ENCODE peak calls at places on chromosomes 3 and 15, in eight cellular contexts. Z is bronchial epithelial cell, R is GM12865, L is body of pancreas, C is fibroblast of mammary gland, F is tibial nerve, T is H9, X is neural crest cell. W is an unnamed sample.

GRCh38 chr15:93488157-93488803 is 399.3 kb upstream of the RGMA start:
- DNase-seq in R (no peak), C (no peak), F (no peak), Z (no peak), L (no peak), X (no peak), T (no peak), W (no peak)

GRCh38 chr3:172323894-172324590 is 124.2 kb downstream of the GHSR start:
- DNase-seq in Z (peak), C (peak), R (no peak), F (no peak), L (peak), T (no peak), X (no peak), W (peak)

GRCh38 chr3:15797600-15798303 is at the start of gene ANKRD28:
- DNase-seq in X (peak), F (no peak), L (no peak), R (peak), Z (peak), C (peak), T (no peak), W (no peak)

GRCh38 chr15:53962646-53963561 is 15.3 kb upstream of the UNC13C start:
- DNase-seq in R (peak), T (peak), L (peak), X (peak), C (peak), Z (peak), F (no peak), W (no peak)

GRCh38 chr3:141393151-141394076 is 25.1 kb downstream of the ZBTB38 start:
- DNase-seq in L (no peak), X (peak), C (no peak), Z (no peak), R (no peak), F (no peak), T (peak), W (no peak)

GRCh38 chr15:78003539-78004008 is 73.9 kb downstream of the TBC1D2B start:
- DNase-seq in F (no peak), T (peak), L (peak), X (no peak), C (no peak), R (no peak), Z (no peak), W (no peak)

GRCh38 chr3:49554639-49555265 is 475 bp downstream of the BSN start:
- DNase-seq in F (no peak), L (no peak), Z (no peak), T (peak), C (no peak), X (peak), R (no peak), W (peak)

GRCh38 chr3:141846050-141846433 is 30.4 kb upstream of the ATP1B3 start:
- DNase-seq in L (no peak), X (no peak), R (no peak), T (no peak), F (no peak), Z (no peak), C (no peak), W (no peak)

GRCh38 chr3:94291686-94292085 is 228.8 kb downstream of the NSUN3 start:
- DNase-seq in C (no peak), T (no peak), L (no peak), R (no peak), Z (no peak), F (no peak), X (no peak), W (no peak)

GRCh38 chr3:106824856-106825255 is 552.4 kb upstream of the CCDC54 start:
- DNase-seq in R (peak), T (peak), L (peak), C (peak), F (no peak), X (no peak), Z (peak), W (no peak)

GRCh38 chr3:77038468-77038927 is 1.4 kb upstream of the ROBO2 start:
- DNase-seq in R (peak), L (peak), C (peak), Z (peak), F (peak), X (peak), T (peak), W (peak)

GRCh38 chr3:111737712-111738097 is 121.4 kb upstream of the PHLDB2 start:
- DNase-seq in F (peak), Z (peak), L (peak), C (peak), T (no peak), R (peak), X (no peak), W (no peak)

GRCh38 chr15:95799286-95800187 is 531.0 kb upstream of the NR2F2 start:
- DNase-seq in R (no peak), F (no peak), C (peak), L (no peak), Z (peak), T (no peak), X (no peak), W (no peak)

GRCh38 chr15:90231028-90232017 is 2.4 kb downstream of the CIB1 start:
- DNase-seq in X (no peak), L (peak), C (no peak), Z (peak), R (peak), T (no peak), F (no peak), W (peak)

GRCh38 chr15:45802140-45802539 is 167.3 kb downstream of the SQOR start:
- DNase-seq in X (no peak), T (no peak), F (no peak), L (no peak), C (no peak), Z (no peak), R (no peak), W (no peak)

GRCh38 chr3:11146771-11147363 is 7.4 kb upstream of the HRH1 start:
- DNase-seq in C (no peak), F (no peak), R (no peak), L (no peak), X (no peak), T (no peak), Z (peak), W (no peak)

GRCh38 chr3:188208751-188209433 is 54.9 kb downstream of the LPP start:
- DNase-seq in Z (peak), X (no peak), L (no peak), F (no peak), T (no peak), C (peak), R (no peak), W (no peak)

GRCh38 chr3:195064300-195064931 is 206.5 kb downstream of the XXYLT1 start:
- DNase-seq in Z (no peak), F (no peak), T (no peak), L (no peak), X (no peak), C (no peak), R (no peak), W (no peak)

GRCh38 chr15:58357529-58358476 is 74.0 kb upstream of the LIPC start:
- DNase-seq in Z (peak), F (no peak), R (peak), C (peak), X (no peak), T (peak), L (no peak), W (no peak)

GRCh38 chr15:36232491-36232890 is 346.9 kb upstream of the CDIN1 start:
- DNase-seq in L (no peak), C (no peak), R (no peak), F (no peak), T (no peak), X (no peak), Z (no peak), W (no peak)

GRCh38 chr3:186054481-186055399 is 54.1 kb downstream of the ETV5 start:
- DNase-seq in T (no peak), F (no peak), Z (no peak), R (peak), C (no peak), X (no peak), L (no peak), W (no peak)

GRCh38 chr3:40615110-40615915 is 90.6 kb downstream of the ZNF621 start:
- DNase-seq in X (peak), L (no peak), T (peak), Z (no peak), C (no peak), R (no peak), F (no peak), W (no peak)

GRCh38 chr3:126512026-126512425 is 5.5 kb downstream of the UROC1 start:
- DNase-seq in R (no peak), Z (no peak), L (no peak), C (no peak), T (no peak), X (no peak), F (no peak), W (no peak)

GRCh38 chr3:60086811-60087210 is 1037.0 kb upstream of the CFAP20DC start:
- DNase-seq in T (no peak), F (no peak), C (peak), Z (peak), L (no peak), X (no peak), R (peak), W (peak)

GRCh38 chr3:79258479-79258878 is 509.3 kb downstream of the ROBO1 start:
- DNase-seq in X (no peak), L (no peak), C (peak), Z (no peak), T (no peak), R (no peak), F (no peak), W (no peak)

GRCh38 chr3:179731544-179731943 is 78.7 kb downstream of the USP13 start:
- DNase-seq in F (no peak), Z (no peak), L (no peak), C (no peak), R (no peak), T (no peak), X (no peak), W (no peak)

DNA sequence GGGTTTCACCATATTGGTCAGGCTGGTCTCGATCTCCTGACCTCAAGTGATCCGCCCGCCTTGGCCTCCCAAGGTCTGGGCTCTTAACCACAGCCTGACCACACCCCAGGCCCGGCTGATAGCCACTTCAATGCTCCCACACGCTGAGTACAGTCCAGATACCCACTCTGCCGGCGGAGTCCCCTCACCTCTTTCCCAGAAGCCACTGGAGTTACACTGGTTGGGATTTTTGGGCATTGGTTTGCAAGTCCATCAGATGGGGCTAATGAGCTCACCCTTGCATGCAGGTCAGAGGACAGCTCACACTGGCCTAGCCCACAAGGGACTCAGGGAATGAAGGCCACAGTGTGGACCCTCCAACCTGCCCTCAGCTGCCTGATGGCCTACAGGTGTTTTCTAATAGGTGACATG is 60.1 kb downstream of the IQSEC1 start:
- DNase-seq in X (no peak), L (no peak), R (peak), Z (no peak), F (no peak), C (no peak), T (no peak), W (no peak)
- TF ChIP-seq CTCF in X (no peak), L (no peak), R (no peak), Z (no peak), F (no peak), C (no peak), T (no peak), W (peak)

GRCh38 chr3:153111056-153111455 is 51.0 kb upstream of the RAP2B start:
- DNase-seq in Z (no peak), F (no peak), C (peak), L (no peak), X (no peak), T (no peak), R (no peak), W (no peak)

GRCh38 chr3:153115326-153115725 is 46.7 kb upstream of the RAP2B start:
- DNase-seq in T (no peak), R (no peak), C (no peak), F (no peak), X (no peak), Z (no peak), L (no peak), W (no peak)

DNA sequence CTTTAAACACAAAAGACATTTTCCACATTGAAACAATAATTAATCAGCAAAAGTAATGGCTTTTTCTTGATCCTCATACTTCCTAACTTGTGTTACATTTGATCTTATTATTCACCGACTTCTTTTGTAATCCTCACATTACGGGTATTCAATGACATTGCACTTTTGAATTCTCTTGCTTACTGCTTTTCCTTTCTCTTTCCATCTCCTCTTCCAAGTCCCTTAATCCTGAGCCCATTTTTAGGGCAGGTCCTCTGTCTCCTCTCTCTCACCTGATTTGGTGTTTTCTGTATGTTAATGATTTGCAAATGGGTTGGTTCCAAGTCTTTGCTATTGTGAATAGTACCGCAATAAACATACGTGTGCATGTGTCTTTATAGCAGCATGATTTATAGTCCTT is 48.5 kb upstream of the RAP2B start:
- DNase-seq in F (no peak), T (no peak), C (no peak), Z (no peak), X (no peak), R (no peak), L (no peak), W (no peak)
- TF ChIP-seq CTCF in F (no peak), T (no peak), C (no peak), Z (no peak), X (no peak), R (no peak), L (no peak), W (no peak)

GRCh38 chr15:86183765-86184491 is 104.3 kb downstream of the AGBL1 start:
- DNase-seq in C (peak), R (no peak), Z (peak), L (no peak), F (no peak), X (no peak), T (no peak), W (no peak)

GRCh38 chr15:86178845-86179244 is 99.2 kb downstream of the AGBL1 start:
- DNase-seq in Z (no peak), F (no peak), R (no peak), X (no peak), T (peak), C (no peak), L (no peak), W (no peak)
- TF ChIP-seq CTCF in Z (no peak), F (no peak), R (no peak), X (no peak), T (peak), C (no peak), L (no peak), W (no peak)

GRCh38 chr3:175127075-175127662 is 268.0 kb downstream of the NAALADL2 start:
- DNase-seq in L (no peak), Z (no peak), T (no peak), X (no peak), C (no peak), R (no peak), F (no peak), W (no peak)

GRCh38 chr3:175121225-175121624 is 262.1 kb downstream of the NAALADL2 start:
- DNase-seq in R (no peak), L (no peak), T (peak), Z (peak), C (no peak), F (no peak), X (no peak), W (no peak)
- TF ChIP-seq CTCF in R (peak), L (no peak), T (peak), Z (peak), C (peak), F (no peak), X (peak), W (no peak)

DNA sequence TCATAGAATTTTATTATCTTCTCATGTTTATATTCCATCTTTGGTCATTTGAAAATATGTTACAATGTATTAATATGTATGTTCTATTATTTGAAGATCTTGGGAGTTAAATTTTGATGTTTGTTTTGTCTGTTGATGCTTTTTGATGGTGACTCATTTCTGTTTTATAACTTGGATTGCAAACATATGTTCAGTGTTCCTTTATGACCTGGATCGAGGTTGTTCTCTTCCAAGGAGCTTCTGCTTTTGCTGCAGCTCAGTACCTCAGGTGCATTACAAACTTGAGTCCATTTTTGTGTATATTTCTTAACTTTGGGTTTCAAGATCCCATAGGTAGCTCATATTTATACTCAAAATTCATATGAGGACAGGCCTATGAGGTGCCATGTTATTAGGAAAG is 37.1 kb downstream of the ESYT3 start:
- DNase-seq in L (no peak), T (no peak), X (no peak), R (no peak), F (no peak), C (no peak), Z (no peak), W (no peak)
- TF ChIP-seq CTCF in L (no peak), T (no peak), X (no peak), R (no peak), F (no peak), C (no peak), Z (no peak), W (no peak)

DNA sequence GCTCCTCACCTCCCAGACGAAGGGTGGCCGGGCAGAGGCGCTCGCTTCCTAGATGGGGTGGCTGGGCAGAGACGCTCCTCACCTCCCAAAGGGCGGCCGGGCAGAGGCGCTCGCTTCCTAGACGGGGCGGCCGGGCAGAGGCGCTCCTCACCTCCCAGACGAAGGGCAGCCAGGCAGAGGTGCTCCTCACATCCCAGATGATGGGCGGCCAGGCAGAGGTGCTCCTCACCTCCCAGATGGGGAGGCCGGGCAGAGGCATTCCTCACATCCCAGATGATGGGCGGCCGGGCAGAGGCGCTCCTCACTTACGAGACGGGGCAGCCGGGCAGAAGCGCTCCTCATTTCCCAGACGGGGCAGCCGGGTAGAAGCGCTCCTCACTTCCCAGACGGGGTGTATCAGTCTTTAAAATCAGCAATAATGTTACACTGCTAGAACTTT is 19.4 kb upstream of the CCNL1 start:
- DNase-seq in R (no peak), X (no peak), F (no peak), C (no peak), Z (no peak), L (no peak), T (no peak), W (no peak)
- TF ChIP-seq CTCF in R (no peak), X (no peak), F (no peak), C (no peak), Z (no peak), L (no peak), T (no peak), W (no peak)